ENCODE peak calls at places on chromosomes 12 and 14, in six cellular contexts. One of them, this sample, is unnamed.

GRCh38 chr14:65100905-65101541 is 1.3 kb downstream of the MAX start:
- DNase-seq in cardiac fibroblast: peak
- DNase-seq in lower leg skin: no peak
- DNase-seq in AG09309: no peak
- DNase-seq in omental fat pad: no peak
- DNase-seq in pancreas: no peak
- DNase-seq in this sample: no peak

GRCh38 chr12:9673404-9674225 is 4.1 kb downstream of the CLEC2D start:
- DNase-seq in cardiac fibroblast: peak
- DNase-seq in lower leg skin: no peak
- DNase-seq in AG09309: peak
- DNase-seq in omental fat pad: no peak
- DNase-seq in pancreas: no peak
- DNase-seq in this sample: peak

GRCh38 chr12:53380797-53381738 is 1.1 kb downstream of the SP1 start:
- DNase-seq in cardiac fibroblast: peak
- DNase-seq in lower leg skin: no peak
- DNase-seq in AG09309: no peak
- DNase-seq in omental fat pad: no peak
- DNase-seq in pancreas: peak
- DNase-seq in this sample: no peak

GRCh38 chr12:23813206-23813605 is 136.3 kb downstream of the SOX5 start:
- DNase-seq in cardiac fibroblast: no peak
- DNase-seq in lower leg skin: no peak
- DNase-seq in AG09309: no peak
- DNase-seq in omental fat pad: no peak
- DNase-seq in pancreas: no peak
- DNase-seq in this sample: no peak

GRCh38 chr14:71198681-71199080 is 291.4 kb downstream of the PCNX1 start:
- DNase-seq in cardiac fibroblast: no peak
- DNase-seq in lower leg skin: no peak
- DNase-seq in AG09309: no peak
- DNase-seq in omental fat pad: no peak
- DNase-seq in pancreas: no peak
- DNase-seq in this sample: no peak

GRCh38 chr12:131002271-131002670 is 48.6 kb downstream of the ADGRD1 start:
- DNase-seq in cardiac fibroblast: no peak
- DNase-seq in lower leg skin: no peak
- DNase-seq in AG09309: no peak
- DNase-seq in omental fat pad: no peak
- DNase-seq in pancreas: no peak
- DNase-seq in this sample: no peak

GRCh38 chr14:101819251-101819990 is 57.9 kb downstream of the PPP2R5C start:
- DNase-seq in cardiac fibroblast: no peak
- DNase-seq in lower leg skin: no peak
- DNase-seq in AG09309: no peak
- DNase-seq in omental fat pad: no peak
- DNase-seq in pancreas: no peak
- DNase-seq in this sample: no peak

GRCh38 chr12:92028039-92028709 is 117.5 kb downstream of the BTG1 start:
- DNase-seq in cardiac fibroblast: peak
- DNase-seq in lower leg skin: no peak
- DNase-seq in AG09309: peak
- DNase-seq in omental fat pad: no peak
- DNase-seq in pancreas: no peak
- DNase-seq in this sample: no peak

GRCh38 chr14:65214741-65215140 is 112.4 kb upstream of the MAX start:
- DNase-seq in cardiac fibroblast: no peak
- DNase-seq in lower leg skin: no peak
- DNase-seq in AG09309: no peak
- DNase-seq in omental fat pad: no peak
- DNase-seq in pancreas: no peak
- DNase-seq in this sample: no peak

GRCh38 chr12:120642806-120643205 is 2.4 kb downstream of the CABP1 start:
- DNase-seq in cardiac fibroblast: peak
- DNase-seq in lower leg skin: no peak
- DNase-seq in AG09309: no peak
- DNase-seq in omental fat pad: no peak
- DNase-seq in pancreas: no peak
- DNase-seq in this sample: no peak

GRCh38 chr14:100421756-100422470 is 98.8 kb downstream of the SLC25A47 start:
- DNase-seq in cardiac fibroblast: no peak
- DNase-seq in lower leg skin: no peak
- DNase-seq in AG09309: no peak
- DNase-seq in omental fat pad: no peak
- DNase-seq in pancreas: no peak
- DNase-seq in this sample: no peak

GRCh38 chr12:13044002-13044858 is at the start of gene FAM234B:
- DNase-seq in cardiac fibroblast: peak
- DNase-seq in lower leg skin: peak
- DNase-seq in AG09309: peak
- DNase-seq in omental fat pad: peak
- DNase-seq in pancreas: peak
- DNase-seq in this sample: no peak

GRCh38 chr12:80593766-80594165 is 113.7 kb upstream of the MYF6 start:
- DNase-seq in cardiac fibroblast: peak
- DNase-seq in lower leg skin: no peak
- DNase-seq in AG09309: peak
- DNase-seq in omental fat pad: no peak
- DNase-seq in pancreas: no peak
- DNase-seq in this sample: peak

GRCh38 chr12:53452159-53453077 is 516 bp downstream of the PCBP2 start:
- DNase-seq in cardiac fibroblast: peak
- DNase-seq in lower leg skin: peak
- DNase-seq in AG09309: peak
- DNase-seq in omental fat pad: peak
- DNase-seq in pancreas: peak
- DNase-seq in this sample: no peak

GRCh38 chr12:122842505-122843405 is 7.5 kb downstream of the HIP1R start:
- DNase-seq in cardiac fibroblast: no peak
- DNase-seq in lower leg skin: no peak
- DNase-seq in AG09309: no peak
- DNase-seq in omental fat pad: no peak
- DNase-seq in pancreas: peak
- DNase-seq in this sample: no peak

GRCh38 chr12:46360908-46361666 is 11.5 kb downstream of the SLC38A2 start:
- DNase-seq in cardiac fibroblast: peak
- DNase-seq in lower leg skin: no peak
- DNase-seq in AG09309: no peak
- DNase-seq in omental fat pad: no peak
- DNase-seq in pancreas: no peak
- DNase-seq in this sample: no peak

GRCh38 chr12:132451172-132451835 is 38.6 kb upstream of the FBRSL1 start:
- DNase-seq in cardiac fibroblast: no peak
- DNase-seq in lower leg skin: no peak
- DNase-seq in AG09309: no peak
- DNase-seq in omental fat pad: no peak
- DNase-seq in pancreas: peak
- DNase-seq in this sample: no peak

GRCh38 chr14:93184391-93185332 is at the start of the genes LYSET and MOAP1:
- DNase-seq in cardiac fibroblast: peak
- DNase-seq in lower leg skin: peak
- DNase-seq in AG09309: peak
- DNase-seq in omental fat pad: peak
- DNase-seq in pancreas: peak
- DNase-seq in this sample: no peak
- TF ChIP-seq CTCF in cardiac fibroblast: no peak
- TF ChIP-seq CTCF in lower leg skin: no peak
- TF ChIP-seq CTCF in AG09309: no peak
- TF ChIP-seq CTCF in omental fat pad: no peak
- TF ChIP-seq CTCF in pancreas: no peak
- TF ChIP-seq CTCF in this sample: peak

GRCh38 chr14:90301580-90302181 is 30.1 kb downstream of the NRDE2 start:
- DNase-seq in cardiac fibroblast: peak
- DNase-seq in lower leg skin: no peak
- DNase-seq in AG09309: peak
- DNase-seq in omental fat pad: no peak
- DNase-seq in pancreas: no peak
- DNase-seq in this sample: peak
- TF ChIP-seq CTCF in cardiac fibroblast: peak
- TF ChIP-seq CTCF in lower leg skin: no peak
- TF ChIP-seq CTCF in AG09309: peak
- TF ChIP-seq CTCF in omental fat pad: no peak
- TF ChIP-seq CTCF in pancreas: peak
- TF ChIP-seq CTCF in this sample: peak

GRCh38 chr14:96304956-96305355 is 48.9 kb downstream of the BDKRB1 start:
- DNase-seq in cardiac fibroblast: no peak
- DNase-seq in lower leg skin: no peak
- DNase-seq in AG09309: no peak
- DNase-seq in omental fat pad: no peak
- DNase-seq in pancreas: no peak
- DNase-seq in this sample: no peak
- TF ChIP-seq CTCF in cardiac fibroblast: no peak
- TF ChIP-seq CTCF in lower leg skin: no peak
- TF ChIP-seq CTCF in AG09309: no peak
- TF ChIP-seq CTCF in omental fat pad: no peak
- TF ChIP-seq CTCF in pancreas: no peak
- TF ChIP-seq CTCF in this sample: no peak

GRCh38 chr12:69708649-69709048 is 9.5 kb upstream of the BEST3 start:
- DNase-seq in cardiac fibroblast: no peak
- DNase-seq in lower leg skin: no peak
- DNase-seq in AG09309: no peak
- DNase-seq in omental fat pad: no peak
- DNase-seq in pancreas: no peak
- DNase-seq in this sample: no peak
- TF ChIP-seq CTCF in cardiac fibroblast: no peak
- TF ChIP-seq CTCF in lower leg skin: no peak
- TF ChIP-seq CTCF in AG09309: no peak
- TF ChIP-seq CTCF in omental fat pad: no peak
- TF ChIP-seq CTCF in pancreas: no peak
- TF ChIP-seq CTCF in this sample: no peak

GRCh38 chr12:44728566-44728965 is 147.5 kb downstream of the NELL2 start:
- DNase-seq in cardiac fibroblast: no peak
- DNase-seq in lower leg skin: no peak
- DNase-seq in AG09309: no peak
- DNase-seq in omental fat pad: no peak
- DNase-seq in pancreas: no peak
- DNase-seq in this sample: no peak
- TF ChIP-seq CTCF in cardiac fibroblast: no peak
- TF ChIP-seq CTCF in lower leg skin: no peak
- TF ChIP-seq CTCF in AG09309: no peak
- TF ChIP-seq CTCF in omental fat pad: no peak
- TF ChIP-seq CTCF in pancreas: no peak
- TF ChIP-seq CTCF in this sample: no peak

GRCh38 chr14:49306152-49306751 is 279.9 kb downstream of the RPS29 start:
- DNase-seq in cardiac fibroblast: peak
- DNase-seq in lower leg skin: no peak
- DNase-seq in AG09309: no peak
- DNase-seq in omental fat pad: no peak
- DNase-seq in pancreas: no peak
- DNase-seq in this sample: no peak
- TF ChIP-seq CTCF in cardiac fibroblast: peak
- TF ChIP-seq CTCF in lower leg skin: no peak
- TF ChIP-seq CTCF in AG09309: no peak
- TF ChIP-seq CTCF in omental fat pad: no peak
- TF ChIP-seq CTCF in pancreas: no peak
- TF ChIP-seq CTCF in this sample: no peak

GRCh38 chr12:29838768-29839167 is 55.0 kb upstream of the TMTC1 start:
- DNase-seq in cardiac fibroblast: no peak
- DNase-seq in lower leg skin: no peak
- DNase-seq in AG09309: no peak
- DNase-seq in omental fat pad: no peak
- DNase-seq in pancreas: no peak
- DNase-seq in this sample: no peak
- TF ChIP-seq CTCF in cardiac fibroblast: no peak
- TF ChIP-seq CTCF in lower leg skin: no peak
- TF ChIP-seq CTCF in AG09309: no peak
- TF ChIP-seq CTCF in omental fat pad: no peak
- TF ChIP-seq CTCF in pancreas: no peak
- TF ChIP-seq CTCF in this sample: no peak